ENCODE peak calls at places on chromosome 2, in eight cellular contexts. K, X, W, O, T, N, Y and A are unnamed samples.

GRCh38 chr2:131123192-131123591 is 18.1 kb downstream of the PLEKHB2 start:
- DNase-seq in X (no peak), W (no peak), T (no peak), Y (no peak), O (no peak), N (no peak), K (no peak), A (no peak)

GRCh38 chr2:182148344-182148743 is 162.7 kb downstream of the PPP1R1C start:
- DNase-seq in O (no peak), X (no peak), T (no peak), W (no peak), K (no peak), N (no peak), Y (peak), A (no peak)

GRCh38 chr2:172046080-172046678 is 39.1 kb upstream of the DLX1 start:
- DNase-seq in X (no peak), T (no peak), O (no peak), W (no peak), Y (no peak), K (no peak), N (no peak), A (no peak)

GRCh38 chr2:20232837-20233207 is 7.9 kb upstream of the SDC1 start:
- DNase-seq in W (no peak), Y (no peak), K (no peak), T (no peak), O (no peak), N (no peak), X (no peak), A (no peak)

GRCh38 chr2:132497591-132497990 is 81.0 kb downstream of the GPR39 start:
- DNase-seq in N (no peak), Y (no peak), X (no peak), W (no peak), K (no peak), T (no peak), O (no peak), A (no peak)

GRCh38 chr2:121155502-121156056 is 129.4 kb downstream of the TFCP2L1 start:
- DNase-seq in W (no peak), X (peak), K (no peak), Y (no peak), T (no peak), N (peak), O (no peak), A (no peak)

GRCh38 chr2:19667536-19667949 is 234.2 kb downstream of the TTC32 start:
- DNase-seq in X (no peak), O (no peak), N (no peak), W (no peak), K (no peak), T (no peak), Y (no peak), A (no peak)

GRCh38 chr2:10235909-10236550 is 66.7 kb upstream of the HPCAL1 start:
- DNase-seq in O (no peak), X (no peak), Y (no peak), T (no peak), K (no peak), N (no peak), W (no peak), A (no peak)

GRCh38 chr2:119023534-119023933 is 81.5 kb downstream of the MARCO start:
- DNase-seq in Y (no peak), X (no peak), T (no peak), K (no peak), W (no peak), N (no peak), O (no peak), A (no peak)

GRCh38 chr2:14220101-14220500 is 412.4 kb upstream of the LRATD1 start:
- DNase-seq in O (peak), X (no peak), K (no peak), N (no peak), Y (no peak), W (no peak), T (no peak), A (no peak)

GRCh38 chr2:225027061-225027762 is 15.1 kb downstream of the DOCK10 start:
- DNase-seq in T (no peak), W (no peak), K (no peak), X (no peak), Y (no peak), O (no peak), N (no peak), A (no peak)

GRCh38 chr2:210475726-210476125 is 833 bp downstream of the LANCL1 start:
- DNase-seq in Y (no peak), N (no peak), K (no peak), X (no peak), O (no peak), W (no peak), T (no peak), A (no peak)

GRCh38 chr2:47334356-47335136 is 68.4 kb upstream of the MSH2 start:
- DNase-seq in W (no peak), T (no peak), O (no peak), N (no peak), Y (no peak), K (peak), X (no peak), A (no peak)

GRCh38 chr2:100733344-100734187 is 86.4 kb upstream of the NPAS2 start:
- DNase-seq in W (no peak), N (no peak), K (peak), T (no peak), X (no peak), O (peak), Y (no peak), A (no peak)

GRCh38 chr2:86470890-86471289 is 29.7 kb downstream of the KDM3A start:
- DNase-seq in Y (no peak), X (no peak), W (no peak), K (no peak), O (no peak), N (no peak), T (no peak), A (no peak)

GRCh38 chr2:15955232-15955983 is 15.1 kb downstream of the MYCN start:
- DNase-seq in O (no peak), K (no peak), W (no peak), N (peak), T (no peak), Y (no peak), X (no peak), A (no peak)

GRCh38 chr2:75587954-75588587 is 27.3 kb upstream of the EVA1A start:
- DNase-seq in K (peak), Y (no peak), N (no peak), T (no peak), X (no peak), O (peak), W (peak), A (no peak)

GRCh38 chr2:189000221-189000620 is 26.0 kb downstream of the COL3A1 start:
- DNase-seq in N (no peak), Y (no peak), K (no peak), T (no peak), X (no peak), O (no peak), W (no peak), A (no peak)